ENCODE peak calls at places on chromosome 1, in four cellular contexts. M is IMR-90, N is H9, Z is H1. G is an unnamed sample.

GRCh38 chr1:177439301-177439700 is 268.5 kb downstream of the BRINP2 start:
- DNase-seq in M (no peak), N (no peak), Z (no peak), G (no peak)

GRCh38 chr1:87369736-87370135 is 41.1 kb downstream of the LMO4 start:
- DNase-seq in M (no peak), N (no peak), Z (no peak), G (peak)

GRCh38 chr1:199510314-199510713 is 517.2 kb upstream of the NR5A2 start:
- DNase-seq in M (no peak), N (no peak), Z (no peak), G (no peak)

GRCh38 chr1:245822997-245823396 is 668.2 kb downstream of the KIF26B start:
- DNase-seq in M (peak), N (no peak), Z (no peak), G (peak)

GRCh38 chr1:237186733-237187132 is 144.7 kb downstream of the RYR2 start:
- DNase-seq in M (no peak), N (peak), Z (no peak), G (no peak)

GRCh38 chr1:58395355-58395754 is 151.2 kb downstream of the OMA1 start:
- DNase-seq in M (peak), N (peak), Z (no peak), G (peak)

GRCh38 chr1:76068953-76069561 is 5.5 kb upstream of the ST6GALNAC3 start:
- DNase-seq in M (no peak), N (no peak), Z (no peak), G (no peak)

GRCh38 chr1:1836119-1836518 is 54.8 kb downstream of the GNB1 start:
- DNase-seq in M (no peak), N (no peak), Z (no peak), G (no peak)

GRCh38 chr1:102498929-102499328 is 502.2 kb upstream of the OLFM3 start:
- DNase-seq in M (no peak), N (no peak), Z (no peak), G (no peak)

GRCh38 chr1:178371236-178371635 is 125.5 kb downstream of the CLEC20A start:
- DNase-seq in M (peak), N (peak), Z (no peak), G (peak)

GRCh38 chr1:181092883-181093282 is 4.4 kb downstream of the IER5 start:
- DNase-seq in M (no peak), N (no peak), Z (no peak), G (no peak)

GRCh38 chr1:110308247-110308646 is 30.9 kb upstream of the RBM15 start:
- DNase-seq in M (peak), N (no peak), Z (no peak), G (no peak)

GRCh38 chr1:167328762-167329483 is 108.2 kb downstream of the POU2F1 start:
- DNase-seq in M (peak), N (peak), Z (no peak), G (peak)

GRCh38 chr1:32695098-32695904 is 7.3 kb downstream of the SYNC start:
- DNase-seq in M (peak), N (no peak), Z (no peak), G (no peak)

GRCh38 chr1:67679691-67680090 is 5.3 kb upstream of the GADD45A start:
- DNase-seq in M (peak), N (no peak), Z (no peak), G (no peak)

GRCh38 chr1:160656737-160657476 is 10.1 kb upstream of the SLAMF1 start:
- DNase-seq in M (no peak), N (no peak), Z (no peak), G (no peak)

GRCh38 chr1:21926065-21926464 is 11.0 kb downstream of the HSPG2 start:
- DNase-seq in M (no peak), N (no peak), Z (no peak), G (no peak)

GRCh38 chr1:14661220-14661619 is 62.7 kb downstream of the KAZN start:
- DNase-seq in M (no peak), N (no peak), Z (no peak), G (no peak)

GRCh38 chr1:157968503-157968902 is 24.9 kb upstream of the KIRREL1 start:
- DNase-seq in M (peak), N (no peak), Z (no peak), G (no peak)

GRCh38 chr1:46575300-46575699 is 23.9 kb upstream of the KNCN start:
- DNase-seq in M (no peak), N (no peak), Z (no peak), G (no peak)

GRCh38 chr1:94115254-94115899 is 5.6 kb downstream of the ABCA4 start:
- DNase-seq in M (no peak), N (no peak), Z (peak), G (no peak)

GRCh38 chr1:8941906-8942305 is 3.8 kb upstream of the CA6 start:
- DNase-seq in M (peak), N (no peak), Z (no peak), G (peak)

GRCh38 chr1:55640708-55641473 is 425.7 kb upstream of the USP24 start:
- DNase-seq in M (no peak), N (no peak), Z (no peak), G (peak)

GRCh38 chr1:14513084-14513483 is 85.4 kb upstream of the KAZN start:
- DNase-seq in M (no peak), N (no peak), Z (no peak), G (no peak)

GRCh38 chr1:160094291-160094625 is 4.2 kb downstream of the IGSF8 start:
- DNase-seq in M (no peak), N (no peak), Z (no peak), G (no peak)

GRCh38 chr1:203142684-203143408 is 15.3 kb downstream of the ADORA1 start:
- DNase-seq in M (no peak), N (no peak), Z (no peak), G (no peak)

GRCh38 chr1:169326644-169327316 is 40.8 kb downstream of the NME7 start:
- DNase-seq in M (peak), N (no peak), Z (no peak), G (no peak)

GRCh38 chr1:201917362-201918033 is 28.8 kb downstream of the SHISA4 start:
- DNase-seq in M (peak), N (no peak), Z (no peak), G (no peak)

GRCh38 chr1:203239906-203240305 is 10.4 kb upstream of the CHIT1 start:
- DNase-seq in M (no peak), N (no peak), Z (no peak), G (no peak)

GRCh38 chr1:183622884-183623785 is 12.4 kb downstream of the ARPC5 start:
- DNase-seq in M (peak), N (peak), Z (peak), G (peak)

GRCh38 chr1:47725000-47725731 is 272.0 kb downstream of the TRABD2B start:
- DNase-seq in M (no peak), N (peak), Z (peak), G (peak)

GRCh38 chr1:245790441-245790840 is 635.7 kb downstream of the KIF26B start:
- DNase-seq in M (peak), N (no peak), Z (no peak), G (no peak)

GRCh38 chr1:237043846-237044636 is 2.1 kb downstream of the RYR2 start:
- DNase-seq in M (no peak), N (no peak), Z (no peak), G (peak)

GRCh38 chr1:2538376-2538775 is 8.3 kb upstream of the HES5 start:
- DNase-seq in M (no peak), N (no peak), Z (no peak), G (no peak)

GRCh38 chr1:27658951-27659496 is 13.0 kb downstream of the IFI6 start:
- DNase-seq in M (peak), N (peak), Z (peak), G (peak)

GRCh38 chr1:53583021-53583902 is 124.1 kb downstream of the DMRTB1 start:
- DNase-seq in M (peak), N (no peak), Z (no peak), G (no peak)

GRCh38 chr1:172487550-172487949 is 43.7 kb upstream of the PIGC start:
- DNase-seq in M (no peak), N (no peak), Z (no peak), G (no peak)

GRCh38 chr1:185823471-185823870 is 89.3 kb downstream of the HMCN1 start:
- DNase-seq in M (peak), N (no peak), Z (no peak), G (no peak)

GRCh38 chr1:89790592-89790991 is 30.2 kb upstream of the LRRC8D start:
- DNase-seq in M (no peak), N (no peak), Z (no peak), G (no peak)

DNA sequence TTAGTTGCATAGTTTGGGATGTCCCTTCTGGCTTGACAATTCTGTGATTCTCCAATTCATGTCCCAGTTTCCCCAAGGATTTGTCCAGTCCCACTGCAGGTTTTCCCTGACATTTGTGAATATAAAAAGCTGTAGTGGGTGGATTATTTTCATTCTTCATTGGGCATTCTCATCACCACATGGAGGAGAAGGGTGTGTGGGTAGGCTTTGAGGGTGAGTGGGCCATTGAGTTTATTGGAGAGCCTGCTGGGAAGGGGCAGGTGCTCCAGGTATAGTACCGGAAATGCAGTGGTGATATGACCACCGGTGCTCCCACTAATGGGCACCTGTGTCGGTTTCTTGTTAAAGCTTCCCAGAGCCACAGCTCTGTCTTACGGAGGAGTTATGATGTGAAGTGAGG is 74.5 kb downstream of the CNIH3 start:
- DNase-seq in M (no peak), N (no peak), Z (no peak), G (no peak)
- H3K56ac ChIP-seq in M (no peak), N (no peak), Z (no peak), G (no peak)

DNA sequence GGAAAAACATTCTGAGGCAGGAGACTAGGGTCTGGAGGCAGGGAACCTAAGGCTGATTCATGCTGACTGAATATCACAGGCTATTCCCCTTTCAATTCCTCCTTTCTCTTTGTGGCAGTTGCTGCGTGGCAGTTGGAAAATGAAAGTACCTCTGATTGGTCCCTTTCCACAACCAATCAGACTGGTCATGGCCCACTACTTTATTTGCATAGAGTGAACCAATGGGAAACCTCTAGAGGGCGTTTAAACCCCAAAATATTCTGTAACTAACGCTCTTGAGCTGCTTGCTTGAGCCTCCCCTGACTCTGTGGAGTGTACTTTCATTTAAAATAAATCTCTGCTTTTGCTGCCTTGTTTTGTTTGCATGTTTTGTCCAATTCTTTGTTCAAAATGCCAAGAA is 27.7 kb upstream of the VN1R5 start:
- DNase-seq in M (peak), N (no peak), Z (no peak), G (peak)
- H4K8ac ChIP-seq in M (no peak), N (no peak), Z (no peak), G (no peak)

DNA sequence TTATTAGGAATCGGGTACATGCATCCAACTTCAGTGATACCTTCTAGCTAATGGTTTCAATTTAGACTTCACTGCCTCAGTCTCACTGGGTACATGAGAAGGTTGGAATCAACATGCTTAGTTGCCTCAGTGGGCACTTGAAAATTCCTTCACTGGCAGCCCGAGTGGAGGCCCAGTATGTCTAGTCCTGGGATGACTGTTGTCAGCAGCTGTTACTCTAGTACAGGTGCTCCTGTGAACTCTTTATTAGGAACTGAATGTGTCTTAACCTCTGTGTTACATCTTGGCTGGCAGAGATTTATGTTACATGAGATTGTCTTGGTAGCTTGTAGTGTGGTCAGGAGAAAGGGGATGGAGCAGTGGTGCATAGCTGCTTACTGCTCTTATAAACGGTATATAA is 13.4 kb downstream of the PLA2G2E start:
- DNase-seq in M (no peak), N (no peak), Z (no peak), G (no peak)
- H2BK15ac ChIP-seq in M (no peak), N (no peak), Z (no peak), G (no peak)

DNA sequence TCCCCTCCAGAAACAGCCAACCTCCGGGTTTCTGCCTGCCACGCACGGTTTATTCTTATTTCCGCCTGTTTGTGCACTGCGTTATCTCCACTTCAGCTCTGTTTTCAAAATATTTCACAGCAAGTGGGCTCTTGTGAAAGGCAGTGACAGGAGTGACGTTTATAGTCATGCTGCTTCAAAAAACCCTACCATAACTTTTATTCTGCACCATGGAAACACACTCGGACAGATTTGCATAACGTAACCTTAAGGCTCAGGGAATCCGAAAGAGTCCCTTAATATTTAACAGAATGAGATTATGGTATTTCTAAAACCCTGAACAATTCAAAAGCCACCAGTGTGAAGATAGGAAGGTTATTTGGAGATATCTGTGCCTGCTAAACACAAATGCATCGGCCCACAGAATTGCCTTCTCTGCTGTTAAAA is 782 bp upstream of the SDE2 start:
- DNase-seq in M (peak), N (no peak), Z (no peak), G (peak)
- H3K56ac ChIP-seq in M (peak), N (no peak), Z (no peak), G (peak)

GRCh38 chr1:214419650-214420049 is 131.8 kb downstream of the PTPN14 start:
- DNase-seq in M (no peak), N (no peak), Z (no peak), G (peak)
- H4K8ac ChIP-seq in M (no peak), N (no peak), Z (no peak), G (no peak)

DNA sequence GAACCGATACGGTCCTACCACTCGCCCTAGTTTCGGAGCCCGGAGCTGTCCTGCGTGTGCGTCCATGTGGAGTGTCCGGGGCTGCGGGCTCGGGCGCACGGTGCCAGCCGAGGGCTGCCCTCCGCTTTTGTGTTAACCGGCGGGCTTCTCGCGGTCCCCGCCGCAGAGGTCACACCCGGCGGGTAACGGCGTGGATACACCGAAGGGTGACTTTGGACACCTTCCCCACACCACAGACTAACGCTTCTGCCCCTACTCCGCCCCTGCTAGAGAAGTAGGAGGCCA is 695 bp upstream of the ATF3 start:
- DNase-seq in M (no peak), N (no peak), Z (no peak), G (no peak)
- H2BK15ac ChIP-seq in M (peak), N (no peak), Z (peak), G (no peak)

G was measured in mesendoderm.